ENCODE peak calls at places on chromosome 13, in seven cellular contexts. L is lung, G is cardiac fibroblast, X is MCF 10A, O is choroid plexus epithelial cell, W is pancreas, D is suprapubic skin. I is an unnamed sample.

GRCh38 chr13:75795274-75795673 is 159.1 kb downstream of the LMO7 start:
- DNase-seq in G (no peak), W (no peak), X (no peak), O (no peak), D (no peak), L (no peak), I (no peak)

GRCh38 chr13:62629618-62630017 is 1214.0 kb upstream of the PCDH20 start:
- DNase-seq in X (no peak), L (no peak), G (no peak), O (no peak), W (peak; percentile 65), D (no peak), I (no peak)

GRCh38 chr13:20566424-20566916 is 487 bp upstream of the IFT88 start:
- DNase-seq in W (no peak), G (peak; percentile 80), L (no peak), D (no peak), O (no peak), X (peak; percentile 78), I (no peak)

GRCh38 chr13:102682727-102683126 is 12.1 kb downstream of the METTL21C start:
- DNase-seq in L (no peak), X (no peak), D (no peak), G (no peak), W (no peak), O (no peak), I (no peak)

GRCh38 chr13:40895715-40896184 is 106.3 kb downstream of the SLC25A15 start:
- DNase-seq in L (no peak), X (no peak), W (peak; percentile 14), O (no peak), D (no peak), G (no peak), I (no peak)

GRCh38 chr13:45545686-45546409 is 69.7 kb downstream of the ERICH6B start:
- DNase-seq in W (no peak), D (no peak), L (no peak), O (no peak), G (no peak), X (no peak), I (no peak)

GRCh38 chr13:39913928-39914327 is 258.5 kb downstream of the COG6 start:
- DNase-seq in W (no peak), O (peak; percentile 91), L (no peak), X (peak; percentile 87), D (no peak), G (peak; percentile 94), I (no peak)

GRCh38 chr13:27919299-27919933 is 384 bp upstream of the PDX1 start:
- DNase-seq in W (no peak), L (no peak), X (no peak), O (no peak), D (no peak), G (no peak), I (no peak)

GRCh38 chr13:90305796-90306195 is 1041.7 kb upstream of the MIR17HG start:
- DNase-seq in D (no peak), L (no peak), G (no peak), O (no peak), X (no peak), W (no peak), I (no peak)

GRCh38 chr13:44331912-44332840 is 41.4 kb upstream of the SERP2 start:
- DNase-seq in L (no peak), W (no peak), X (peak; percentile 56), D (no peak), G (peak; percentile 72), O (peak; percentile 96), I (no peak)

GRCh38 chr13:97555034-97555433 is 121.1 kb downstream of the RAP2A start:
- DNase-seq in W (no peak), O (no peak), X (no peak), D (no peak), G (no peak), L (no peak), I (no peak)

GRCh38 chr13:111511805-111512504 is 191.5 kb downstream of the TEX29 start:
- DNase-seq in X (no peak), L (no peak), G (peak; percentile 2), W (no peak), O (no peak), D (no peak), I (no peak)

GRCh38 chr13:40672310-40673060 is 6.0 kb upstream of the FOXO1 start:
- DNase-seq in D (no peak), O (peak; percentile 88), L (no peak), G (peak; percentile 69), X (peak; percentile 90), W (no peak), I (peak; percentile 22)

GRCh38 chr13:44470623-44471562 is 97.3 kb downstream of the SERP2 start:
- DNase-seq in L (no peak), X (peak; percentile 50), O (peak; percentile 61), D (no peak), W (no peak), G (peak; percentile 61), I (no peak)

GRCh38 chr13:99033814-99034213 is 56.0 kb upstream of the DOCK9 start:
- DNase-seq in X (peak; percentile 49), L (no peak), D (no peak), W (no peak), O (peak; percentile 65), G (peak; percentile 58), I (no peak)

GRCh38 chr13:111396457-111396856 is 76.0 kb downstream of the TEX29 start:
- DNase-seq in W (no peak), G (no peak), D (peak; percentile 53), X (no peak), L (no peak), O (no peak), I (no peak)

GRCh38 chr13:78401833-78402232 is 201.5 kb downstream of the POU4F1 start:
- DNase-seq in X (no peak), G (no peak), D (no peak), O (no peak), L (no peak), W (no peak), I (no peak)

GRCh38 chr13:98044301-98044700 is 90.8 kb downstream of the IPO5 start:
- DNase-seq in L (no peak), X (no peak), G (no peak), D (no peak), O (no peak), W (no peak), I (no peak)

GRCh38 chr13:28705734-28706133 is 13.0 kb downstream of the SLC46A3 start:
- DNase-seq in X (no peak), O (peak; percentile 24), W (no peak), G (peak; percentile 36), D (no peak), L (no peak), I (no peak)

GRCh38 chr13:25683056-25683455 is 311.3 kb downstream of the ATP8A2 start:
- DNase-seq in X (no peak), O (no peak), G (no peak), L (no peak), W (no peak), D (no peak), I (no peak)

GRCh38 chr13:58843071-58843470 is 1211.5 kb downstream of the PCDH17 start:
- DNase-seq in O (no peak), G (no peak), D (no peak), W (no peak), X (no peak), L (no peak), I (no peak)

GRCh38 chr13:72194531-72194930 is 327.5 kb upstream of the DACH1 start:
- DNase-seq in D (no peak), G (peak; percentile 11), W (no peak), L (no peak), X (no peak), O (no peak), I (no peak)

GRCh38 chr13:76745246-76746200 is 140.7 kb downstream of the KCTD12 start:
- DNase-seq in L (no peak), G (no peak), O (peak; percentile 28), X (no peak), W (no peak), D (no peak), I (no peak)

GRCh38 chr13:36431204-36432105 is 840 bp upstream of the CCNA1 start:
- DNase-seq in G (no peak), O (no peak), W (no peak), L (no peak), X (peak; percentile 45), D (no peak), I (no peak)

GRCh38 chr13:50893211-50893852 is 16.3 kb upstream of the RNASEH2B start:
- DNase-seq in G (peak; percentile 8), O (peak; percentile 72), D (no peak), L (no peak), W (no peak), X (no peak), I (no peak)

GRCh38 chr13:33543089-33543459 is 257.5 kb upstream of the STARD13 start:
- DNase-seq in G (no peak), X (no peak), O (no peak), D (no peak), W (no peak), L (no peak), I (no peak)
- TF ChIP-seq CTCF in G (no peak), X (no peak), O (no peak), D (no peak), W (no peak), L (no peak), I (no peak)

DNA sequence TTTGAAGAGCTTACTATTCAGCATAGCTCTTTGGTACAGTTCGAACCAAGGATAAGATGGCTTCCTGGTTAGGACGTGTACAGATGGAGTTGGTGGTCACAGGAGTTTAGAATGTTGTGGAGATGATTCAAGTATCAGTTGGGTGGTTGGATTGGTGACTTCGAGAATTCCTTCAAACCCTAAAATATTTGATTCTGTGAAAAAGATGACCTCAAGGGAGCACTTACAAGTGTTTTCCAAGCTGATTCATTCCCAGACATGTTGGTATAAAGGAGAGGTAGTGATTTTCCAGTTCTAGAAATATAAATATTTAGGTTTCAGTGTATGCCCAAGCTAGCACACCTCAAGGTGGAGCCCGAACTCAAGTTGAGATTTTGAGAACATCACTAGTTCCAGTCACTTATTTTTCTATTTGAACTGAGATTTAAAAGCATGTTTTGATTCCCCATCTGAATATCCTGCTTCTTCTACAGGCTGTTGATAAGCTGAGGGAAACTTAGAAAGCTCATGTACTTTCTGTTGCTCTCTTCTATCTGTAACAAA is 306.1 kb downstream of the DCT start:
- DNase-seq in L (no peak), O (peak; percentile 63), D (no peak), W (no peak), X (no peak), G (peak; percentile 56), I (no peak)
- TF ChIP-seq CTCF in L (no peak), O (peak; percentile 27), D (no peak), W (no peak), X (peak; percentile 7), G (peak; percentile 24), I (no peak)

GRCh38 chr13:42354246-42355117 is 82.5 kb downstream of the AKAP11 start:
- DNase-seq in O (peak; percentile 98), L (no peak), W (no peak), D (no peak), X (no peak), G (peak; percentile 88), I (no peak)
- TF ChIP-seq CTCF in O (peak; percentile 75), L (no peak), W (no peak), D (no peak), X (no peak), G (peak; percentile 24), I (no peak)

DNA sequence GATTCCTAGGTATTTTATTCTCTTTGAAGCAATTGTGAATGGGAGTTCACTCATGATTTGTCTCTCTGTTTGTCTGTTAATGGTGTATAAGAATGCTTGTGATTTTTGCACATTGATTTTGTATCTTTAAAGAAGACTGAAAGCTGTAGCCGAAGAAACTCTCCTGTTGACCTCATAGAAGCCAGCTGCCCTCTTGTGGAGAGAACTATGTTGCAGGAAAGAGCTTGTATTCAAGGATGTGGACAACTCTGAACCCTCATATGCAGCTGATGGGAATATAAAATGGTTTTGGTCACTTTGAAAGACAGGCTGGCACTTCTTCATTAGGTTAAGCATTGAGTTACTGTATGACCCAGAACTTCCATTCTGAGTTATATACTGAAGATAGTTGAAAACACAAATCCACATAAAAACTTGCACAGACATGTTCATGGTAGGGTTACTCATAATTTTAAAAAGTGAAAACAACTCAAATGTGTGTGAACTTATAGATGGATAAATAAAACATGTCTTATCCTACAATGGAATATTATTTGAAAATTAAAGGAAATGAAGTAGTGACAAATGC is 65.8 kb upstream of the SLITRK6 start:
- DNase-seq in O (peak; percentile 66), X (peak; percentile 49), L (no peak), W (no peak), D (no peak), G (peak; percentile 1), I (no peak)
- TF ChIP-seq CTCF in O (peak; percentile 65), X (peak; percentile 32), L (no peak), W (no peak), D (no peak), G (peak; percentile 8), I (peak; percentile 5)

I was measured in AG09319.